ENCODE peak calls at places on chromosome 12, in six cellular contexts. I, L, J, N, E and F are unnamed samples. For H3K4me1, the result is how much of the 10 kb centered on the place peaks cover.

GRCh38 chr12:75814856-75815754 is 216.5 kb downstream of the PHLDA1 start:
- DNase-seq in I (peak), L (no peak), J (peak), N (no peak), E (no peak), F (peak)

GRCh38 chr12:92356405-92356804 is 210.8 kb upstream of the BTG1 start:
- DNase-seq in I (no peak), L (no peak), J (no peak), N (no peak), E (no peak), F (no peak)

GRCh38 chr12:123149828-123150272 is 1.0 kb downstream of the PITPNM2 start:
- DNase-seq in I (no peak), L (no peak), J (peak), N (no peak), E (peak), F (no peak)

GRCh38 chr12:87756111-87756510 is 273.1 kb downstream of the C12orf50 start:
- DNase-seq in I (peak), L (no peak), J (no peak), N (no peak), E (no peak), F (no peak)

GRCh38 chr12:122753213-122753571 is 568 bp downstream of the DENR start:
- DNase-seq in I (no peak), L (no peak), J (no peak), N (no peak), E (no peak), F (no peak)

GRCh38 chr12:71763682-71764379 is 9.2 kb downstream of the RAB21 start:
- DNase-seq in I (no peak), L (no peak), J (no peak), N (no peak), E (no peak), F (no peak)

GRCh38 chr12:92080390-92081285 is 65.0 kb downstream of the BTG1 start:
- DNase-seq in I (peak), L (no peak), J (no peak), N (no peak), E (no peak), F (no peak)

GRCh38 chr12:11814362-11814761 is 164.9 kb downstream of the ETV6 start:
- DNase-seq in I (peak), L (no peak), J (peak), N (no peak), E (no peak), F (no peak)

GRCh38 chr12:40691913-40692616 is at the start of gene CNTN1:
- DNase-seq in I (peak), L (no peak), J (peak), N (peak), E (peak), F (peak)

GRCh38 chr12:46373303-46374182 is 970 bp upstream of the SLC38A2 start:
- DNase-seq in I (no peak), L (peak), J (peak), N (peak), E (peak), F (no peak)

GRCh38 chr12:52260351-52261210 is 13.9 kb upstream of the KRT86 start:
- DNase-seq in I (no peak), L (no peak), J (no peak), N (no peak), E (no peak), F (no peak)

GRCh38 chr12:114221976-114222630 is 183.8 kb downstream of the TBX5 start:
- DNase-seq in I (no peak), L (no peak), J (no peak), N (no peak), E (peak), F (no peak)

GRCh38 chr12:111447571-111448265 is 42.0 kb downstream of the SH2B3 start:
- DNase-seq in I (no peak), L (peak), J (peak), N (no peak), E (peak), F (no peak)

GRCh38 chr12:107783406-107784376 is 9.2 kb downstream of the ASCL4 start:
- DNase-seq in I (no peak), L (no peak), J (no peak), N (no peak), E (no peak), F (no peak)

GRCh38 chr12:25131270-25131669 is 63.7 kb downstream of the DNAI7 start:
- DNase-seq in I (no peak), L (no peak), J (no peak), N (no peak), E (no peak), F (no peak)

GRCh38 chr12:124496584-124496983 is 70.8 kb downstream of the NCOR2 start:
- DNase-seq in I (no peak), L (no peak), J (no peak), N (no peak), E (peak), F (no peak)

GRCh38 chr12:63318933-63319332 is 167.9 kb upstream of the AVPR1A start:
- DNase-seq in I (no peak), L (no peak), J (no peak), N (no peak), E (no peak), F (no peak)

GRCh38 chr12:49825360-49825970 is 2.7 kb downstream of the NCKAP5L start:
- DNase-seq in I (peak), L (no peak), J (peak), N (peak), E (peak), F (no peak)

GRCh38 chr12:98771811-98772752 is 127.0 kb downstream of the APAF1 start:
- DNase-seq in I (no peak), L (no peak), J (no peak), N (no peak), E (no peak), F (no peak)

GRCh38 chr12:122243965-122244364 is 18.1 kb upstream of the DIABLO start:
- DNase-seq in I (no peak), L (no peak), J (peak), N (no peak), E (no peak), F (no peak)

GRCh38 chr12:19912996-19913395 is 455.3 kb upstream of the PDE3A start:
- DNase-seq in I (no peak), L (no peak), J (no peak), N (no peak), E (no peak), F (no peak)

GRCh38 chr12:130846386-130846785 is 7.3 kb upstream of the STX2 start:
- DNase-seq in I (no peak), L (no peak), J (no peak), N (no peak), E (no peak), F (no peak)

GRCh38 chr12:46522141-46522540 is 149.6 kb upstream of the SLC38A2 start:
- DNase-seq in I (no peak), L (no peak), J (no peak), N (no peak), E (no peak), F (no peak)

GRCh38 chr12:1350055-1350933 is 244.1 kb downstream of the FBXL14 start:
- DNase-seq in I (peak), L (no peak), J (no peak), N (no peak), E (no peak), F (no peak)

GRCh38 chr12:75853621-75854020 is 178.0 kb downstream of the PHLDA1 start:
- DNase-seq in I (no peak), L (no peak), J (no peak), N (no peak), E (no peak), F (no peak)

DNA sequence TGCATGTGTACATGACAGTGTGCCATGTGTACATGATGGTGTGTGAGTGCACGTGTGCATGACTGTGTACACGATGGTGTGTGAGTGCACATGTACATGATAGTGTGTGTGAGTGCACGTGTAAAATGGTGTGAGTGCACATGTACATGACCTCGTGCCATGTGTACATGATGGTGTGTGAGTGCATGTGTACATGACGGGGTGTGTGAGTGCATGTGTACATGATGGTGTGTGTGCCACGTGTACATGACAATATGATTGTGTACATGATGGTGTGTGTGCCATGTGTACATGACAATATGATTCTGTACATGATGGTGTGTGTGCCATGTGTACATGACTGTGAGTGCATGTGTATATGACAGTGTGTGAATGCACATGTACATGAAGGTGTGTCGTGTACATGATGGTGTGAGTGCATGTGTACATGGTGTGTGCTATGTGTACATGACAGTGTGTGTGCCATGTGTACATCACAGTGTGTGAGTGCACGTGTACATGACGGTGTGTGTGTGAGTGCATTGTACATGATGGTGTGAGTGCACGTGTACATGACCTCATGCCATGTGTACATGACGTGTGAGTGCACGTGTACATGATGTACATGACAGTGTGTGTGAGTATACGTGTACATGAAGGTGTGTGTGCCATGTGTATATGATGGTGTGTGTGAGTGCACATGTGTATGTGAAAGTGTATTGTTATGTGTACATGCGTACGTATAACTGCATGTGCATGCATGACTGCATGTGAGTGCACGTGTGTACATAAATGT is 46.3 kb downstream of the FBRSL1 start:
- DNase-seq in I (no peak), L (no peak), J (no peak), N (no peak), E (no peak), F (no peak)
- H3K4me1 ChIP-seq in I (under half), L (under half), J (under half), N (under half), E (under half), F (under half)

GRCh38 chr12:100951756-100952155 is 157.2 kb downstream of the ANO4 start:
- DNase-seq in I (no peak), L (no peak), J (no peak), N (no peak), E (peak), F (no peak)
- TF ChIP-seq CTCF in I (peak), L (no peak), J (no peak), N (no peak), E (peak), F (no peak)

GRCh38 chr12:77120156-77120555 is 54.8 kb upstream of the E2F7 start:
- DNase-seq in I (peak), L (no peak), J (no peak), N (no peak), E (no peak), F (no peak)

GRCh38 chr12:77124767-77125166 is 59.4 kb upstream of the E2F7 start:
- DNase-seq in I (no peak), L (no peak), J (no peak), N (no peak), E (no peak), F (no peak)

GRCh38 chr12:77120695-77121094 is 55.3 kb upstream of the E2F7 start:
- DNase-seq in I (peak), L (no peak), J (no peak), N (no peak), E (no peak), F (no peak)

GRCh38 chr12:77122236-77122635 is 56.9 kb upstream of the E2F7 start:
- DNase-seq in I (peak), L (no peak), J (no peak), N (no peak), E (no peak), F (no peak)

DNA sequence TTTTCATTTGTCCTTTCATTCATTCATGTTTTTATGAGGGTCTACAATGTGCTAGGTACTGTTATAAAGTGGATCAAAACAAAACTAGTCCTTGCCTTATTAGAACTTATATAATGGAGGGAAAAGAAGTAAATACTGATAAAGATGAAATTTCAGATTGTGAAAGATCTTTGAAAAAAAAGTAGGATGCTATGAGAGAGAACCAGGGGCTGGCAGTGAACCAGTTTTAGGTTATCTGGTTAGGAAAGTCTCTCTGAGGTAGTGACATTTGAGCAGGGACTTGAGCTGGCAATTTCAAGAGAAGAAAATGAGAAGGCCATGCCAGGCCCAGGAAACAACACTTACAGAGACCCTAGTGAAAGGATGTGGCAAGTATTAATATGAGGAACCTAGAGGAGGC is 57.3 kb upstream of the E2F7 start:
- DNase-seq in I (no peak), L (no peak), J (no peak), N (no peak), E (no peak), F (no peak)
- H3K4me1 ChIP-seq in I (under half), L (under half), J (under half), N (under half), E (under half), F (under half)

GRCh38 chr12:120964298-120964697 is 14.0 kb upstream of the HNF1A start:
- DNase-seq in I (no peak), L (no peak), J (no peak), N (no peak), E (no peak), F (no peak)

GRCh38 chr12:120961604-120962486 is 16.5 kb upstream of the HNF1A start:
- DNase-seq in I (no peak), L (no peak), J (peak), N (no peak), E (peak), F (no peak)

GRCh38 chr12:120965125-120965524 is 13.2 kb upstream of the HNF1A start:
- DNase-seq in I (no peak), L (no peak), J (no peak), N (no peak), E (no peak), F (no peak)

GRCh38 chr12:120960657-120961056 is 17.7 kb upstream of the HNF1A start:
- DNase-seq in I (no peak), L (no peak), J (no peak), N (no peak), E (no peak), F (no peak)

DNA sequence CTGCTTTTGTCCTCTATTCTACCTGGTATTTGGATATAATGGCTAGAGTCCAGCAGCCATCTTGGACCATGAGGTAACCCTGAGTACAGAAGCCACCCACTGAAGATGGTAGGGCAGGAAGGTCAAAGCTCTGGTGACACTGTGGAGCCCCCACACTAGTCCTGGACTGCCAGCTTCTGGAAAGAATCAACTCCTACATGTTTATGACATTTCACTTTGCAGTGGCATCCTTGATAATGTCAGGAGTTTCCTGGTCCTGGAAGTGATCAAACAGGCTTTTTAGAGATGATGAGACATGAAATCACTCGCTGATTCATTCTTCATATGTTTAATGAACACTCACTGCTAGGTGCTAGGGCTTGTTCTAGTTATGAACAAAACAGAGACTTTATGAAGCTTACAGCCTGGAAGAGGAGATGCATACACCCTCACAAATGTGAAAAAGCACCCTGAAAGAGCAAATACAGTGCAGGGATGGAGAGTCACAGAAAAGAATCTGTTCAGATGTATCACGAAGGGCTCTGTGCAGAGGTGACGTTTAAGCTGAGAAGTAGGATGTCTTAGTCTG is 15.8 kb upstream of the HNF1A start:
- DNase-seq in I (peak), L (no peak), J (no peak), N (no peak), E (no peak), F (no peak)
- TF ChIP-seq CTCF in I (peak), L (no peak), J (no peak), N (no peak), E (no peak), F (no peak)

DNA sequence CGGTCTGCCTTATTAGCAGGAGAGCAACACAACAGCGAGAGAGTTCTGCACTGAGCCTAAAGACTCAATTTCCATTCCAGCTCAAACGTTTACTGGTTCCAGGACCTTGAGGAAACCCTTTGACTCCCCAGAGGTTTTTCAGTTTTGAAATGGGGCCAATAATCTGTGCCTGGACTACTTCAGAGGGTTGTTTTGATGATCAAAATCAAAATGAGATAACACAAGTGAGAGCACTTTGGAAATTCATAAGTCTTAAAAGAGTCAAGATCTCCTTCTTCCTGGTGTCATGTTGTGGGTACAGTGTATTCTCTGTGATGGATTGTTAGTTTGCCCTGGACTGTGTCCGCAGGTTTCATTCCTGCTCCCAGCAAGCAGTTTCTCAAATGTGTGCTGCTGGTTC is 52.9 kb downstream of the RERG start:
- DNase-seq in I (no peak), L (no peak), J (no peak), N (no peak), E (no peak), F (no peak)
- H3K4me1 ChIP-seq in I (under half), L (under half), J (half or more), N (under half), E (under half), F (under half)

GRCh38 chr12:113135178-113136127 is at the start of gene RASAL1:
- DNase-seq in I (no peak), L (no peak), J (peak), N (no peak), E (peak), F (no peak)
- TF ChIP-seq CTCF in I (peak), L (no peak), J (peak), N (no peak), E (peak), F (no peak)